ENCODE peak calls at places on chromosomes 16 and 17, in five cellular contexts. H is esophagus muscularis mucosa, C is heart left ventricle, K is GM23338, J is stomach. I is an unnamed sample. For H3K4me1, the result is how much of the 10 kb centered on the place peaks cover.

GRCh38 chr17:80938556-80938955 is 53.1 kb upstream of the CHMP6 start:
- DNase-seq in K (no peak), C (peak), H (no peak), J (no peak), I (peak)

GRCh38 chr16:89815639-89816348 is 653 bp downstream of the FANCA start:
- DNase-seq in C (peak), J (no peak), K (peak), H (no peak), I (no peak)

GRCh38 chr17:47692137-47692894 is 1.6 kb upstream of the TBKBP1 start:
- DNase-seq in C (no peak), H (no peak), J (no peak), K (no peak), I (no peak)

GRCh38 chr17:32755045-32755805 is 121.7 kb downstream of the MYO1D start:
- DNase-seq in J (no peak), H (no peak), K (peak), C (no peak), I (no peak)

GRCh38 chr17:31581022-31581483 is 189.6 kb downstream of the RAB11FIP4 start:
- DNase-seq in C (peak), H (no peak), J (peak), K (no peak), I (no peak)

GRCh38 chr17:17533901-17534441 is 37.8 kb upstream of the RASD1 start:
- DNase-seq in K (no peak), C (no peak), H (no peak), J (peak), I (no peak)

GRCh38 chr17:79678856-79679255 is 51.9 kb upstream of the ENPP7 start:
- DNase-seq in H (no peak), J (no peak), C (no peak), K (no peak), I (no peak)

GRCh38 chr17:49585422-49586027 is 9.9 kb downstream of the NXPH3 start:
- DNase-seq in H (no peak), J (no peak), K (peak), C (no peak), I (no peak)

GRCh38 chr16:28923652-28924398 is 1.2 kb downstream of the RABEP2 start:
- DNase-seq in K (peak), H (no peak), C (no peak), J (peak), I (no peak)
- H3K4me1 ChIP-seq in K (under half), H (under half), C (under half), J (under half), I (under half)

GRCh38 chr17:72388765-72389473 is 268.1 kb downstream of the SOX9 start:
- DNase-seq in H (no peak), J (no peak), K (no peak), C (no peak), I (no peak)
- H3K4me1 ChIP-seq in H (under half), J (under half), K (under half), C (under half), I (under half)

GRCh38 chr17:82273327-82274133 is at the start of gene CSNK1D:
- DNase-seq in H (peak), K (peak), C (peak), J (peak), I (peak)
- H3K4me1 ChIP-seq in H (half or more), K (under half), C (under half), J (half or more), I (under half)

GRCh38 chr16:84703671-84704070 is 3.9 kb downstream of the USP10 start:
- DNase-seq in J (no peak), H (no peak), C (no peak), K (no peak), I (no peak)

GRCh38 chr16:84700518-84701277 is 898 bp downstream of the USP10 start:
- DNase-seq in K (peak), J (no peak), H (no peak), C (no peak), I (peak)

GRCh38 chr16:84699147-84699711 is 571 bp upstream of the USP10 start:
- DNase-seq in C (no peak), K (no peak), H (no peak), J (no peak), I (no peak)

GRCh38 chr16:84704253-84704652 is 4.5 kb downstream of the USP10 start:
- DNase-seq in K (no peak), H (no peak), J (no peak), C (no peak), I (no peak)

GRCh38 chr16:84699712-84700517 is at the start of gene USP10:
- DNase-seq in J (peak), C (peak), K (peak), H (no peak), I (peak)
- H3K4me1 ChIP-seq in J (under half), C (under half), K (under half), H (under half), I (under half)